ENCODE peak calls at places on chromosome 5, in six cellular contexts. One of them, this sample, is unnamed.

GRCh38 chr5:95773325-95774059 is 42.4 kb downstream of the RHOBTB3 start:
- DNase-seq in activated T-helper 1 cell treated with anti-CD3 and anti-CD28 coated beads, Interleukin-2, amount 50 U/mL, for 16 hours: no peak
- DNase-seq in KBM-7: peak; percentile 53
- DNase-seq in stimulated activated CD8-positive, alpha-beta memory T cell treated with anti-CD3 and anti-CD28 coated beads, Interleukin-2, amount 100 ng/mL, for 48 hours: no peak
- DNase-seq in heart left ventricle: no peak
- DNase-seq in neuronal stem cell: no peak
- DNase-seq in this sample: no peak

GRCh38 chr5:180160215-180160614 is 48.8 kb downstream of the RASGEF1C start:
- DNase-seq in activated T-helper 1 cell treated with anti-CD3 and anti-CD28 coated beads, Interleukin-2, amount 50 U/mL, for 16 hours: no peak
- DNase-seq in KBM-7: no peak
- DNase-seq in stimulated activated CD8-positive, alpha-beta memory T cell treated with anti-CD3 and anti-CD28 coated beads, Interleukin-2, amount 100 ng/mL, for 48 hours: no peak
- DNase-seq in heart left ventricle: no peak
- DNase-seq in neuronal stem cell: no peak
- DNase-seq in this sample: no peak

GRCh38 chr5:143932584-143932983 is 120.6 kb downstream of the HMHB1 start:
- DNase-seq in activated T-helper 1 cell treated with anti-CD3 and anti-CD28 coated beads, Interleukin-2, amount 50 U/mL, for 16 hours: no peak
- DNase-seq in KBM-7: no peak
- DNase-seq in stimulated activated CD8-positive, alpha-beta memory T cell treated with anti-CD3 and anti-CD28 coated beads, Interleukin-2, amount 100 ng/mL, for 48 hours: no peak
- DNase-seq in heart left ventricle: no peak
- DNase-seq in neuronal stem cell: no peak
- DNase-seq in this sample: no peak

GRCh38 chr5:167792538-167792937 is 498.9 kb upstream of the WWC1 start:
- DNase-seq in activated T-helper 1 cell treated with anti-CD3 and anti-CD28 coated beads, Interleukin-2, amount 50 U/mL, for 16 hours: no peak
- DNase-seq in KBM-7: no peak
- DNase-seq in stimulated activated CD8-positive, alpha-beta memory T cell treated with anti-CD3 and anti-CD28 coated beads, Interleukin-2, amount 100 ng/mL, for 48 hours: no peak
- DNase-seq in heart left ventricle: no peak
- DNase-seq in neuronal stem cell: peak; percentile 2
- DNase-seq in this sample: no peak

GRCh38 chr5:125125031-125125823 is 378.8 kb upstream of the ZNF608 start:
- DNase-seq in activated T-helper 1 cell treated with anti-CD3 and anti-CD28 coated beads, Interleukin-2, amount 50 U/mL, for 16 hours: no peak
- DNase-seq in KBM-7: no peak
- DNase-seq in stimulated activated CD8-positive, alpha-beta memory T cell treated with anti-CD3 and anti-CD28 coated beads, Interleukin-2, amount 100 ng/mL, for 48 hours: no peak
- DNase-seq in heart left ventricle: no peak
- DNase-seq in neuronal stem cell: no peak
- DNase-seq in this sample: no peak

GRCh38 chr5:102077920-102078319 is 218.2 kb downstream of the SLCO4C1 start:
- DNase-seq in activated T-helper 1 cell treated with anti-CD3 and anti-CD28 coated beads, Interleukin-2, amount 50 U/mL, for 16 hours: no peak
- DNase-seq in KBM-7: no peak
- DNase-seq in stimulated activated CD8-positive, alpha-beta memory T cell treated with anti-CD3 and anti-CD28 coated beads, Interleukin-2, amount 100 ng/mL, for 48 hours: no peak
- DNase-seq in heart left ventricle: peak; percentile 11
- DNase-seq in neuronal stem cell: no peak
- DNase-seq in this sample: no peak

GRCh38 chr5:120568716-120569115 is 104.6 kb downstream of the PRR16 start:
- DNase-seq in activated T-helper 1 cell treated with anti-CD3 and anti-CD28 coated beads, Interleukin-2, amount 50 U/mL, for 16 hours: no peak
- DNase-seq in KBM-7: no peak
- DNase-seq in stimulated activated CD8-positive, alpha-beta memory T cell treated with anti-CD3 and anti-CD28 coated beads, Interleukin-2, amount 100 ng/mL, for 48 hours: no peak
- DNase-seq in heart left ventricle: no peak
- DNase-seq in neuronal stem cell: no peak
- DNase-seq in this sample: no peak

GRCh38 chr5:177600458-177601018 is 606 bp downstream of the B4GALT7 start:
- DNase-seq in activated T-helper 1 cell treated with anti-CD3 and anti-CD28 coated beads, Interleukin-2, amount 50 U/mL, for 16 hours: no peak
- DNase-seq in KBM-7: peak; percentile 47
- DNase-seq in stimulated activated CD8-positive, alpha-beta memory T cell treated with anti-CD3 and anti-CD28 coated beads, Interleukin-2, amount 100 ng/mL, for 48 hours: no peak
- DNase-seq in heart left ventricle: no peak
- DNase-seq in neuronal stem cell: no peak
- DNase-seq in this sample: no peak

GRCh38 chr5:94618029-94618492 is 343 bp downstream of the KIAA0825 start:
- DNase-seq in activated T-helper 1 cell treated with anti-CD3 and anti-CD28 coated beads, Interleukin-2, amount 50 U/mL, for 16 hours: peak; percentile 7
- DNase-seq in KBM-7: peak; percentile 77
- DNase-seq in stimulated activated CD8-positive, alpha-beta memory T cell treated with anti-CD3 and anti-CD28 coated beads, Interleukin-2, amount 100 ng/mL, for 48 hours: peak; percentile 9
- DNase-seq in heart left ventricle: peak; percentile 34
- DNase-seq in neuronal stem cell: no peak
- DNase-seq in this sample: no peak

GRCh38 chr5:151020304-151021031 is at the start of gene GPX3:
- DNase-seq in activated T-helper 1 cell treated with anti-CD3 and anti-CD28 coated beads, Interleukin-2, amount 50 U/mL, for 16 hours: no peak
- DNase-seq in KBM-7: peak; percentile 87
- DNase-seq in stimulated activated CD8-positive, alpha-beta memory T cell treated with anti-CD3 and anti-CD28 coated beads, Interleukin-2, amount 100 ng/mL, for 48 hours: peak; percentile 16
- DNase-seq in heart left ventricle: peak; percentile 95
- DNase-seq in neuronal stem cell: peak; percentile 81
- DNase-seq in this sample: peak; percentile 72

GRCh38 chr5:73122875-73123810 is 2.8 kb downstream of the TMEM171 start:
- DNase-seq in activated T-helper 1 cell treated with anti-CD3 and anti-CD28 coated beads, Interleukin-2, amount 50 U/mL, for 16 hours: no peak
- DNase-seq in KBM-7: no peak
- DNase-seq in stimulated activated CD8-positive, alpha-beta memory T cell treated with anti-CD3 and anti-CD28 coated beads, Interleukin-2, amount 100 ng/mL, for 48 hours: no peak
- DNase-seq in heart left ventricle: no peak
- DNase-seq in neuronal stem cell: no peak
- DNase-seq in this sample: no peak

GRCh38 chr5:55104036-55104767 is 1.8 kb downstream of the GZMA start:
- DNase-seq in activated T-helper 1 cell treated with anti-CD3 and anti-CD28 coated beads, Interleukin-2, amount 50 U/mL, for 16 hours: no peak
- DNase-seq in KBM-7: no peak
- DNase-seq in stimulated activated CD8-positive, alpha-beta memory T cell treated with anti-CD3 and anti-CD28 coated beads, Interleukin-2, amount 100 ng/mL, for 48 hours: no peak
- DNase-seq in heart left ventricle: no peak
- DNase-seq in neuronal stem cell: peak; percentile 20
- DNase-seq in this sample: no peak

GRCh38 chr5:77641397-77641943 is 3.0 kb upstream of the OTP start:
- DNase-seq in activated T-helper 1 cell treated with anti-CD3 and anti-CD28 coated beads, Interleukin-2, amount 50 U/mL, for 16 hours: no peak
- DNase-seq in KBM-7: no peak
- DNase-seq in stimulated activated CD8-positive, alpha-beta memory T cell treated with anti-CD3 and anti-CD28 coated beads, Interleukin-2, amount 100 ng/mL, for 48 hours: no peak
- DNase-seq in heart left ventricle: no peak
- DNase-seq in neuronal stem cell: no peak
- DNase-seq in this sample: no peak

GRCh38 chr5:159316519-159317383 is 13.5 kb downstream of the IL12B start:
- DNase-seq in activated T-helper 1 cell treated with anti-CD3 and anti-CD28 coated beads, Interleukin-2, amount 50 U/mL, for 16 hours: no peak
- DNase-seq in KBM-7: peak; percentile 40
- DNase-seq in stimulated activated CD8-positive, alpha-beta memory T cell treated with anti-CD3 and anti-CD28 coated beads, Interleukin-2, amount 100 ng/mL, for 48 hours: no peak
- DNase-seq in heart left ventricle: peak; percentile 20
- DNase-seq in neuronal stem cell: peak; percentile 37
- DNase-seq in this sample: peak; percentile 40

GRCh38 chr5:170338933-170339779 is 41.6 kb upstream of the LCP2 start:
- DNase-seq in activated T-helper 1 cell treated with anti-CD3 and anti-CD28 coated beads, Interleukin-2, amount 50 U/mL, for 16 hours: peak; percentile 31
- DNase-seq in KBM-7: peak; percentile 72
- DNase-seq in stimulated activated CD8-positive, alpha-beta memory T cell treated with anti-CD3 and anti-CD28 coated beads, Interleukin-2, amount 100 ng/mL, for 48 hours: peak; percentile 46
- DNase-seq in heart left ventricle: no peak
- DNase-seq in neuronal stem cell: no peak
- DNase-seq in this sample: no peak

GRCh38 chr5:73938280-73938937 is 312.4 kb downstream of the ARHGEF28 start:
- DNase-seq in activated T-helper 1 cell treated with anti-CD3 and anti-CD28 coated beads, Interleukin-2, amount 50 U/mL, for 16 hours: no peak
- DNase-seq in KBM-7: no peak
- DNase-seq in stimulated activated CD8-positive, alpha-beta memory T cell treated with anti-CD3 and anti-CD28 coated beads, Interleukin-2, amount 100 ng/mL, for 48 hours: no peak
- DNase-seq in heart left ventricle: no peak
- DNase-seq in neuronal stem cell: no peak
- DNase-seq in this sample: no peak

GRCh38 chr5:114055318-114055788 is 306.5 kb upstream of the KCNN2 start:
- DNase-seq in activated T-helper 1 cell treated with anti-CD3 and anti-CD28 coated beads, Interleukin-2, amount 50 U/mL, for 16 hours: no peak
- DNase-seq in KBM-7: peak; percentile 6
- DNase-seq in stimulated activated CD8-positive, alpha-beta memory T cell treated with anti-CD3 and anti-CD28 coated beads, Interleukin-2, amount 100 ng/mL, for 48 hours: no peak
- DNase-seq in heart left ventricle: peak; percentile 62
- DNase-seq in neuronal stem cell: peak; percentile 65
- DNase-seq in this sample: peak; percentile 66

GRCh38 chr5:78604693-78605092 is 43.9 kb downstream of the LHFPL2 start:
- DNase-seq in activated T-helper 1 cell treated with anti-CD3 and anti-CD28 coated beads, Interleukin-2, amount 50 U/mL, for 16 hours: no peak
- DNase-seq in KBM-7: no peak
- DNase-seq in stimulated activated CD8-positive, alpha-beta memory T cell treated with anti-CD3 and anti-CD28 coated beads, Interleukin-2, amount 100 ng/mL, for 48 hours: no peak
- DNase-seq in heart left ventricle: no peak
- DNase-seq in neuronal stem cell: no peak
- DNase-seq in this sample: no peak

GRCh38 chr5:122547219-122547618 is 227.7 kb upstream of the SNX2 start:
- DNase-seq in activated T-helper 1 cell treated with anti-CD3 and anti-CD28 coated beads, Interleukin-2, amount 50 U/mL, for 16 hours: no peak
- DNase-seq in KBM-7: no peak
- DNase-seq in stimulated activated CD8-positive, alpha-beta memory T cell treated with anti-CD3 and anti-CD28 coated beads, Interleukin-2, amount 100 ng/mL, for 48 hours: no peak
- DNase-seq in heart left ventricle: no peak
- DNase-seq in neuronal stem cell: no peak
- DNase-seq in this sample: no peak

GRCh38 chr5:38605610-38606009 is 49.2 kb upstream of the LIFR start:
- DNase-seq in activated T-helper 1 cell treated with anti-CD3 and anti-CD28 coated beads, Interleukin-2, amount 50 U/mL, for 16 hours: no peak
- DNase-seq in KBM-7: no peak
- DNase-seq in stimulated activated CD8-positive, alpha-beta memory T cell treated with anti-CD3 and anti-CD28 coated beads, Interleukin-2, amount 100 ng/mL, for 48 hours: no peak
- DNase-seq in heart left ventricle: no peak
- DNase-seq in neuronal stem cell: no peak
- DNase-seq in this sample: no peak

GRCh38 chr5:133977161-133977787 is 8.8 kb upstream of the C5orf15 start:
- DNase-seq in activated T-helper 1 cell treated with anti-CD3 and anti-CD28 coated beads, Interleukin-2, amount 50 U/mL, for 16 hours: no peak
- DNase-seq in KBM-7: no peak
- DNase-seq in stimulated activated CD8-positive, alpha-beta memory T cell treated with anti-CD3 and anti-CD28 coated beads, Interleukin-2, amount 100 ng/mL, for 48 hours: no peak
- DNase-seq in heart left ventricle: no peak
- DNase-seq in neuronal stem cell: no peak
- DNase-seq in this sample: no peak

GRCh38 chr5:95931118-95931833 is 30.4 kb downstream of the ELL2 start:
- DNase-seq in activated T-helper 1 cell treated with anti-CD3 and anti-CD28 coated beads, Interleukin-2, amount 50 U/mL, for 16 hours: no peak
- DNase-seq in KBM-7: no peak
- DNase-seq in stimulated activated CD8-positive, alpha-beta memory T cell treated with anti-CD3 and anti-CD28 coated beads, Interleukin-2, amount 100 ng/mL, for 48 hours: no peak
- DNase-seq in heart left ventricle: no peak
- DNase-seq in neuronal stem cell: no peak
- DNase-seq in this sample: no peak

GRCh38 chr5:61748651-61749050 is 416.6 kb downstream of the ZSWIM6 start:
- DNase-seq in activated T-helper 1 cell treated with anti-CD3 and anti-CD28 coated beads, Interleukin-2, amount 50 U/mL, for 16 hours: no peak
- DNase-seq in KBM-7: no peak
- DNase-seq in stimulated activated CD8-positive, alpha-beta memory T cell treated with anti-CD3 and anti-CD28 coated beads, Interleukin-2, amount 100 ng/mL, for 48 hours: no peak
- DNase-seq in heart left ventricle: no peak
- DNase-seq in neuronal stem cell: no peak
- DNase-seq in this sample: no peak

GRCh38 chr5:124574521-124575436 is 171.7 kb downstream of the ZNF608 start:
- DNase-seq in activated T-helper 1 cell treated with anti-CD3 and anti-CD28 coated beads, Interleukin-2, amount 50 U/mL, for 16 hours: no peak
- DNase-seq in KBM-7: no peak
- DNase-seq in stimulated activated CD8-positive, alpha-beta memory T cell treated with anti-CD3 and anti-CD28 coated beads, Interleukin-2, amount 100 ng/mL, for 48 hours: no peak
- DNase-seq in heart left ventricle: no peak
- DNase-seq in neuronal stem cell: no peak
- DNase-seq in this sample: no peak

GRCh38 chr5:157607371-157608161 is 32.0 kb upstream of the ADAM19 start:
- DNase-seq in activated T-helper 1 cell treated with anti-CD3 and anti-CD28 coated beads, Interleukin-2, amount 50 U/mL, for 16 hours: peak; percentile 36
- DNase-seq in KBM-7: no peak
- DNase-seq in stimulated activated CD8-positive, alpha-beta memory T cell treated with anti-CD3 and anti-CD28 coated beads, Interleukin-2, amount 100 ng/mL, for 48 hours: no peak
- DNase-seq in heart left ventricle: no peak
- DNase-seq in neuronal stem cell: no peak
- DNase-seq in this sample: no peak

GRCh38 chr5:133870661-133871060 is 97.8 kb downstream of the C5orf15 start:
- DNase-seq in activated T-helper 1 cell treated with anti-CD3 and anti-CD28 coated beads, Interleukin-2, amount 50 U/mL, for 16 hours: no peak
- DNase-seq in KBM-7: no peak
- DNase-seq in stimulated activated CD8-positive, alpha-beta memory T cell treated with anti-CD3 and anti-CD28 coated beads, Interleukin-2, amount 100 ng/mL, for 48 hours: no peak
- DNase-seq in heart left ventricle: no peak
- DNase-seq in neuronal stem cell: no peak
- DNase-seq in this sample: no peak

GRCh38 chr5:103669615-103670014 is 107.0 kb upstream of the NUDT12 start:
- DNase-seq in activated T-helper 1 cell treated with anti-CD3 and anti-CD28 coated beads, Interleukin-2, amount 50 U/mL, for 16 hours: no peak
- DNase-seq in KBM-7: no peak
- DNase-seq in stimulated activated CD8-positive, alpha-beta memory T cell treated with anti-CD3 and anti-CD28 coated beads, Interleukin-2, amount 100 ng/mL, for 48 hours: no peak
- DNase-seq in heart left ventricle: no peak
- DNase-seq in neuronal stem cell: no peak
- DNase-seq in this sample: no peak

GRCh38 chr5:126438871-126439270 is 15.7 kb downstream of the GRAMD2B start:
- DNase-seq in activated T-helper 1 cell treated with anti-CD3 and anti-CD28 coated beads, Interleukin-2, amount 50 U/mL, for 16 hours: no peak
- DNase-seq in KBM-7: no peak
- DNase-seq in stimulated activated CD8-positive, alpha-beta memory T cell treated with anti-CD3 and anti-CD28 coated beads, Interleukin-2, amount 100 ng/mL, for 48 hours: no peak
- DNase-seq in heart left ventricle: no peak
- DNase-seq in neuronal stem cell: no peak
- DNase-seq in this sample: no peak

GRCh38 chr5:18752317-18752716 is 1118.1 kb downstream of the TAF11L14 start:
- DNase-seq in activated T-helper 1 cell treated with anti-CD3 and anti-CD28 coated beads, Interleukin-2, amount 50 U/mL, for 16 hours: no peak
- DNase-seq in KBM-7: no peak
- DNase-seq in stimulated activated CD8-positive, alpha-beta memory T cell treated with anti-CD3 and anti-CD28 coated beads, Interleukin-2, amount 100 ng/mL, for 48 hours: no peak
- DNase-seq in heart left ventricle: no peak
- DNase-seq in neuronal stem cell: no peak
- DNase-seq in this sample: no peak

GRCh38 chr5:54103871-54104270 is 206.5 kb downstream of the ARL15 start:
- DNase-seq in activated T-helper 1 cell treated with anti-CD3 and anti-CD28 coated beads, Interleukin-2, amount 50 U/mL, for 16 hours: no peak
- DNase-seq in KBM-7: no peak
- DNase-seq in stimulated activated CD8-positive, alpha-beta memory T cell treated with anti-CD3 and anti-CD28 coated beads, Interleukin-2, amount 100 ng/mL, for 48 hours: no peak
- DNase-seq in heart left ventricle: no peak
- DNase-seq in neuronal stem cell: no peak
- DNase-seq in this sample: no peak

GRCh38 chr5:127805448-127805847 is 102.3 kb downstream of the CCDC192 start:
- DNase-seq in activated T-helper 1 cell treated with anti-CD3 and anti-CD28 coated beads, Interleukin-2, amount 50 U/mL, for 16 hours: no peak
- DNase-seq in KBM-7: no peak
- DNase-seq in stimulated activated CD8-positive, alpha-beta memory T cell treated with anti-CD3 and anti-CD28 coated beads, Interleukin-2, amount 100 ng/mL, for 48 hours: no peak
- DNase-seq in heart left ventricle: no peak
- DNase-seq in neuronal stem cell: no peak
- DNase-seq in this sample: no peak

GRCh38 chr5:122311888-122312669 is at the start of gene SNCAIP:
- DNase-seq in activated T-helper 1 cell treated with anti-CD3 and anti-CD28 coated beads, Interleukin-2, amount 50 U/mL, for 16 hours: no peak
- DNase-seq in KBM-7: peak; percentile 35
- DNase-seq in stimulated activated CD8-positive, alpha-beta memory T cell treated with anti-CD3 and anti-CD28 coated beads, Interleukin-2, amount 100 ng/mL, for 48 hours: no peak
- DNase-seq in heart left ventricle: peak; percentile 54
- DNase-seq in neuronal stem cell: peak; percentile 59
- DNase-seq in this sample: no peak

GRCh38 chr5:148993283-148993936 is 69.5 kb downstream of the SH3TC2 start:
- DNase-seq in activated T-helper 1 cell treated with anti-CD3 and anti-CD28 coated beads, Interleukin-2, amount 50 U/mL, for 16 hours: no peak
- DNase-seq in KBM-7: no peak
- DNase-seq in stimulated activated CD8-positive, alpha-beta memory T cell treated with anti-CD3 and anti-CD28 coated beads, Interleukin-2, amount 100 ng/mL, for 48 hours: no peak
- DNase-seq in heart left ventricle: no peak
- DNase-seq in neuronal stem cell: no peak
- DNase-seq in this sample: no peak

GRCh38 chr5:15585826-15586591 is 86.0 kb downstream of the FBXL7 start:
- DNase-seq in activated T-helper 1 cell treated with anti-CD3 and anti-CD28 coated beads, Interleukin-2, amount 50 U/mL, for 16 hours: no peak
- DNase-seq in KBM-7: no peak
- DNase-seq in stimulated activated CD8-positive, alpha-beta memory T cell treated with anti-CD3 and anti-CD28 coated beads, Interleukin-2, amount 100 ng/mL, for 48 hours: no peak
- DNase-seq in heart left ventricle: no peak
- DNase-seq in neuronal stem cell: no peak
- DNase-seq in this sample: no peak

GRCh38 chr5:1950708-1951103 is 68.0 kb upstream of the IRX4 start:
- DNase-seq in activated T-helper 1 cell treated with anti-CD3 and anti-CD28 coated beads, Interleukin-2, amount 50 U/mL, for 16 hours: no peak
- DNase-seq in KBM-7: no peak
- DNase-seq in stimulated activated CD8-positive, alpha-beta memory T cell treated with anti-CD3 and anti-CD28 coated beads, Interleukin-2, amount 100 ng/mL, for 48 hours: no peak
- DNase-seq in heart left ventricle: no peak
- DNase-seq in neuronal stem cell: no peak
- DNase-seq in this sample: no peak

GRCh38 chr5:98403131-98403530 is 370.3 kb upstream of the RGMB start:
- DNase-seq in activated T-helper 1 cell treated with anti-CD3 and anti-CD28 coated beads, Interleukin-2, amount 50 U/mL, for 16 hours: no peak
- DNase-seq in KBM-7: no peak
- DNase-seq in stimulated activated CD8-positive, alpha-beta memory T cell treated with anti-CD3 and anti-CD28 coated beads, Interleukin-2, amount 100 ng/mL, for 48 hours: no peak
- DNase-seq in heart left ventricle: no peak
- DNase-seq in neuronal stem cell: no peak
- DNase-seq in this sample: no peak

GRCh38 chr5:55063220-55063863 is 39.1 kb upstream of the GZMA start:
- DNase-seq in activated T-helper 1 cell treated with anti-CD3 and anti-CD28 coated beads, Interleukin-2, amount 50 U/mL, for 16 hours: no peak
- DNase-seq in KBM-7: no peak
- DNase-seq in stimulated activated CD8-positive, alpha-beta memory T cell treated with anti-CD3 and anti-CD28 coated beads, Interleukin-2, amount 100 ng/mL, for 48 hours: no peak
- DNase-seq in heart left ventricle: no peak
- DNase-seq in neuronal stem cell: no peak
- DNase-seq in this sample: no peak

GRCh38 chr5:27810458-27810857 is 772.1 kb upstream of the CDH9 start:
- DNase-seq in activated T-helper 1 cell treated with anti-CD3 and anti-CD28 coated beads, Interleukin-2, amount 50 U/mL, for 16 hours: no peak
- DNase-seq in KBM-7: no peak
- DNase-seq in stimulated activated CD8-positive, alpha-beta memory T cell treated with anti-CD3 and anti-CD28 coated beads, Interleukin-2, amount 100 ng/mL, for 48 hours: no peak
- DNase-seq in heart left ventricle: no peak
- DNase-seq in neuronal stem cell: no peak
- DNase-seq in this sample: no peak

This sample was measured in NCI-H526.